ENCODE peak calls at places on chromosomes 7 and 10, in nine cellular contexts. Q is endothelial cell of umbilical vein, Y is Panc1, V is left ventricle myocardium inferior, J is HCT116, I is heart left ventricle, W is fibroblast of lung, O is SK-N-SH, T is endodermal cell. H is an unnamed sample. For H3K36me3, the result is how much of the 10 kb centered on the place peaks cover.

GRCh38 chr10:49164587-49165188 is 23.5 kb downstream of the TMEM273 start:
- DNase-seq in Q (peak), Y (peak), V (no peak), J (peak), I (no peak), W (peak), O (peak), T (peak), H (peak)

GRCh38 chr7:105323366-105323765 is 65.4 kb downstream of the SRPK2 start:
- DNase-seq in Q (no peak), Y (no peak), V (no peak), J (no peak), I (no peak), W (no peak), O (no peak), T (no peak), H (no peak)

GRCh38 chr7:2537981-2538851 is 17.1 kb downstream of the BRAT1 start:
- DNase-seq in Q (no peak), Y (no peak), V (no peak), J (no peak), I (peak), W (no peak), O (peak), T (peak), H (no peak)

GRCh38 chr10:119252051-119252465 is 44.7 kb downstream of the GRK5 start:
- DNase-seq in Q (peak), Y (no peak), V (peak), J (no peak), I (no peak), W (peak), O (peak), T (no peak), H (no peak)

GRCh38 chr10:132198381-132199181 is 11.8 kb downstream of the DPYSL4 start:
- DNase-seq in Q (no peak), Y (no peak), V (no peak), J (no peak), I (no peak), W (no peak), O (no peak), T (no peak), H (no peak)

GRCh38 chr7:75985518-75986146 is 8.8 kb downstream of the TMEM120A start:
- DNase-seq in Q (no peak), Y (no peak), V (no peak), J (no peak), I (peak), W (no peak), O (peak), T (no peak), H (no peak)

GRCh38 chr10:46255696-46256355 is 31.0 kb upstream of the ANTXRL start:
- DNase-seq in Q (peak), Y (no peak), V (peak), J (peak), I (peak), W (peak), O (peak), T (peak), H (peak)

GRCh38 chr7:17690030-17690429 is 250.3 kb downstream of the SNX13 start:
- DNase-seq in Q (no peak), Y (no peak), V (no peak), J (no peak), I (no peak), W (peak), O (no peak), T (no peak), H (peak)

GRCh38 chr10:102673961-102674511 is 29.8 kb downstream of the TRIM8 start:
- DNase-seq in Q (peak), Y (no peak), V (peak), J (no peak), I (peak), W (peak), O (peak), T (peak), H (peak)

GRCh38 chr7:29019275-29019820 is 61.2 kb upstream of the TRIL start:
- DNase-seq in Q (no peak), Y (no peak), V (no peak), J (no peak), I (no peak), W (no peak), O (no peak), T (no peak), H (peak)

GRCh38 chr7:55493416-55493815 is 78.9 kb downstream of the VOPP1 start:
- DNase-seq in Q (no peak), Y (peak), V (no peak), J (no peak), I (no peak), W (peak), O (no peak), T (no peak), H (peak)

DNA sequence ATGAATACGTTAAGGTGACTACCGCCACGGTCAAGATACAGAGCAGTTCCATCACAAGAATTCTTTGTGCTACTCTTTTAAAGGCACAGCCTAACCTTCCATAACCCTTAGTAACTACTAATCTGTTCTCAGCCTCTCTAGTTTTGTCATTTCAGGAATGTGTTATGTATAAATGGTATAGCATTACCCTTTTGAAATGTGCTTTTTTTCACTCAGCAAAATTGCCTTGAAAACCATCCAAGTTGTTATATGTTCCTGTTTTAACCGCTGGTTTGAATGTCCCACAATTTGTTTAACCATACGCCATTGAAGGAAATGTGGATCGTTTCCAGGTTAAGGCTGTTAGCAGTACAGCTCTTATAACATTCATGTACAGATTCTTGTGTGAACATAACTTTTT is 32.0 kb downstream of the WAC start:
- DNase-seq in Q (peak), Y (no peak), V (no peak), J (no peak), I (no peak), W (no peak), O (no peak), T (no peak), H (no peak)
- H3K36me3 ChIP-seq in Q (under half), Y (under half), V (under half), J (under half), I (under half), W (under half), O (half or more), T (half or more), H (under half)

DNA sequence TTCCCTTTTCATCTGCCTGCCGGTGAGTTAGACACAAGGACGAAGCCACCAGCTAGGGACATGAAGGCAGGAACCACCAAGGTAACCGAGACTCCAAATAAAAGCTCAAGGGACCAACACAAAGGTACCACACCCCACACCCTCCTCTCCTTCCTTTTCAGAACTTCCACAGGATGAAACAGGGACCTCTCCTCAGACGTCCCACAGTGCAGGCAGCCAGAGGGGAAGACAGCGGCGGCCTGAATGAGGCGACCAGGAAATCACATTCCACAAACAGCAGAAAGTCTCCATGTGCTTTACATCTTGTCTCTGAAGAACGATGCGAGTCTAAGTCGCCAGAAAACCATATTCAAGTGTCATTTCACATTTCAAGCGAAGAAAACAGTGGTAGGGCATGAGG is 97.8 kb downstream of the DIP2C start:
- DNase-seq in Q (no peak), Y (no peak), V (no peak), J (no peak), I (no peak), W (no peak), O (no peak), T (no peak), H (no peak)
- TF ChIP-seq CTCF in Q (no peak), Y (no peak), V (no peak), J (no peak), I (no peak), W (no peak), O (no peak), T (no peak), H (no peak)

GRCh38 chr10:27157150-27157549 is 2.0 kb downstream of the MASTL start:
- DNase-seq in Q (peak), Y (no peak), V (no peak), J (no peak), I (no peak), W (peak), O (no peak), T (no peak), H (peak)
- H3K36me3 ChIP-seq in Q (under half), Y (under half), V (under half), J (under half), I (under half), W (under half), O (under half), T (under half), H (under half)

GRCh38 chr7:84914598-84914997 is 272.3 kb downstream of the SEMA3D start:
- DNase-seq in Q (no peak), Y (no peak), V (no peak), J (peak), I (no peak), W (no peak), O (no peak), T (peak), H (no peak)
- TF ChIP-seq CTCF in Q (no peak), Y (peak), V (peak), J (peak), I (peak), W (no peak), O (peak), T (peak), H (no peak)

DNA sequence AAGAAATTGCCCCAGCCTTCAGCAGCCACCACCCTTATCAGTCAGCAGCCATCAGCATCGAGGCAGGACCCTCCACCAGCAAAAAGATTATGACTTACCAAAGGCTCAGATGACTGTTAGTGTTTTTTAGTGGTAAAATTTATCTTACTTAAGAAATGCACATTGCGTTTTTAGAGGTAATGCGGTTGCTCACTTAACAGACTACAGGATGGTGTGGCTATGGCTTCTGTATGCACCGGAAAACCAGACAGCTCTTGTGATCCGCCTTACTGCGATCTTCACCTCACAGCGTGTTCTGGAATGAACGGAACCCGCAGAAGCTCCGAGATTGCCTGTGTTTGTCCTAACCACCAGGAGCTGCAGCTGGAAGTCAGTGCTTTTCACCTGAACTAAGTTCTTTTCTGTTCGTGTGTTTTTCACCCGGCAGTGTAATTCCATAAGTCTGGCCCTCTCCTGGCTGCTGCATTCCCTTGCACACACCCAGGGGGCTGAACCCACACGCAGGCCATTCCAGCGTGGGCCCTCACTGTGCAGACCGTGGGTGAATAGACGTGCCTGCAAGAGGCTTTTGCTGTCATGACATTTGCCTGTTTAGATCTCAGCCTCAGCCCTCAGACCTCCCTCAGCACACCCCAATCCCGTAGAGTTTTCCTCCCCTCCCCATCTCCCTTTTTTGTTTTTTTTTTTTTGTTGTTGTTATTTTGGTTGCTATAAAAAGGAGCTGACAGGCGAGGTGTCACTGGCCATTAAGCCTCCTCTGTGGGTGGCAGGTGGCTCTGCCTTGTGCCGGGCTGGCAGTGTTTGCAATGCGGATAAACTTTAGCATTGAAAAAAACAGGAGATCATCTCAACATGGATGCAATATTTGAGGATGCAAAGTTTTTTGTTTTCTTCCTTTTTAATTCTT is 58.4 kb downstream of the WDR37 start:
- DNase-seq in Q (no peak), Y (no peak), V (no peak), J (no peak), I (no peak), W (no peak), O (no peak), T (peak), H (no peak)
- H3K36me3 ChIP-seq in Q (under half), Y (under half), V (half or more), J (under half), I (under half), W (under half), O (under half), T (under half), H (under half)

DNA sequence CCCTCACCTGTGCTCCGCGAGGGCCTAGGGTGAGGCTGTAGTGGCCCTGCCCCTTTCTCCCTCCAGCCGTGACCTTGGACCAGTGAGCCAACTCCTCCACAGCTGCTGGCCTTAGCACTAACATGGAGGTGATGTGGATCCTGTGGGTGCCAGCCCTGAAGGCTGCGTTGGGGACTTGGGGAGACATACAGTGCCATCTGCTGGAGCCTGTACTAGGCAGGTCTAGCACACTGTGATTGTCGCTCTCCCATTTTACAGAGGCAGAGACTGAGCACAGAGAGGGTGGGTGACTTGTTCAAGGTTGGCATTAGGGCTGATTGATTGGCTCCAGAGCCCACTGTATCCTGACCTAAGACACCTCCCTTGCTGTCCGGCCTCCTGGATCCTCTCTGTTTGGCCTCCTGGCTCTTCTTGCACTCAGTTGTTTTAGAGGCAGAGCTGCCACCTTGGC is 37.6 kb downstream of the PRF1 start:
- DNase-seq in Q (no peak), Y (no peak), V (no peak), J (no peak), I (no peak), W (no peak), O (no peak), T (no peak), H (no peak)
- TF ChIP-seq CTCF in Q (no peak), Y (no peak), V (peak), J (peak), I (no peak), W (peak), O (no peak), T (no peak), H (peak)

GRCh38 chr7:130344248-130344866 is at the start of gene CPA5:
- DNase-seq in Q (no peak), Y (no peak), V (no peak), J (no peak), I (no peak), W (no peak), O (no peak), T (no peak), H (no peak)

GRCh38 chr7:130346339-130346905 is 1.8 kb downstream of the CPA5 start:
- DNase-seq in Q (no peak), Y (no peak), V (no peak), J (no peak), I (no peak), W (no peak), O (no peak), T (no peak), H (no peak)

GRCh38 chr7:130345106-130345505 is 490 bp downstream of the CPA5 start:
- DNase-seq in Q (no peak), Y (no peak), V (no peak), J (no peak), I (no peak), W (no peak), O (no peak), T (peak), H (no peak)

GRCh38 chr7:130345725-130346124 is 1.1 kb downstream of the CPA5 start:
- DNase-seq in Q (no peak), Y (no peak), V (no peak), J (no peak), I (no peak), W (no peak), O (no peak), T (no peak), H (no peak)

DNA sequence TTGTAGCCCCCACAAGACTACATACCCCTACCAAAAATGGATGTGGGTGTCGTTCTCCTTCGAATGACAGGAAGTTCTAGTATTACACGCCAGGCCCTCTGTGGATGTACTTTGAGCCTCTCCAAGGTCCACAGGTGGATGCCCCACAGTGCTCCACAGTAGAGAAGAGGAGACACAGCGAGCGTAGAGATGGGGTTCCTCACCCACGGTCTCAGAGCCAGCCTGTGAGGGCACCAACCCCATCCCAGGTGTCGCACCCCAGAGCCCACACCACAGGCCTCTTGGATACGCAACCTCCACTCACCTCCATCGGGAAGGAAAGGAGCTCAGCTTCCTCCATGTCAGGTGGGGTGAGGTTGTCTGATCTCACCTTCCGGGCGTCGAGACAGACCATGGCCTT is 2.3 kb downstream of the CPA5 start:
- DNase-seq in Q (no peak), Y (no peak), V (no peak), J (no peak), I (no peak), W (no peak), O (no peak), T (no peak), H (no peak)
- H3K36me3 ChIP-seq in Q (under half), Y (under half), V (under half), J (under half), I (under half), W (under half), O (under half), T (under half), H (under half)

DNA sequence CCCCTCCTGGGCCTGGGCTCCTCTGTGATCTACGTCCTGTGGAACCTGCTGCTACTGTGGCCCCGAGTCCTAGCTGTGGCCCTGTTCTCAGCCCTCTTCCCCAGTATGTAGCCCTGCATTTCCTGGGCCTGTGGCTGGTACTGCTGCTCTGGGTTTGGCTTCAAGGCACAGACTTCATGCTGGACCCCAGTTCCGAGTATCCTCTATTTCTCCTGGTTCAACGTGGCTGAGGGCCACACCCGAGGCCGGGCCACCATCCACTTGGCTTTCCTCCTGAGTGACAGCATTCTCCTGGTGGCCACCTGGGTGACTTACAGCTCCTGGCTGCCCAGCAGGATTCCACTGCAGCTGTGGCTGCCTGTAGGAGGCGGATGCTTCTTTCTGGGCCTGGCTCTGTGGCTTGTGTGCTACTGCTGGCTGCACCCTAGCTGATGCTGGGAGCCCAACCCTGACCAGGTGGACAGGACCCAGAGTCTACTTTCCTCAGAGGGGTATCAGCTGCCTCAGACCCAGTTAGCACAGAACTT is 37.8 kb upstream of the MMD2 start:
- DNase-seq in Q (no peak), Y (no peak), V (no peak), J (no peak), I (no peak), W (no peak), O (no peak), T (peak), H (no peak)
- TF ChIP-seq CTCF in Q (no peak), Y (no peak), V (no peak), J (no peak), I (no peak), W (no peak), O (no peak), T (peak), H (no peak)

H was measured in bronchial epithelial cell.